ENCODE peak calls at places on chromosomes 4 and X, in eight cellular contexts. D is ovary, U is GM12865, S is endodermal cell, A is epithelial cell of esophagus, I is uterus, G is dorsolateral prefrontal cortex, J is bronchial epithelial cell. V is an unnamed sample.

GRCh38 chr4:159484049-159484448 is 381.2 kb downstream of the RAPGEF2 start:
- DNase-seq in I (no peak), G (no peak), U (no peak), J (peak), S (no peak), A (peak), D (no peak), V (no peak)

GRCh38 chr4:28357985-28358384 is 1497.3 kb downstream of the STIM2 start:
- DNase-seq in A (peak), D (no peak), J (peak), I (no peak), U (no peak), S (peak), G (peak), V (peak)

GRCh38 chr4:17064959-17065358 is 166.5 kb upstream of the LDB2 start:
- DNase-seq in I (no peak), J (no peak), U (no peak), S (no peak), G (no peak), A (no peak), D (no peak), V (no peak)

GRCh38 chr4:176303938-176304337 is 15.8 kb upstream of the SPCS3 start:
- DNase-seq in D (no peak), J (no peak), I (no peak), U (no peak), S (no peak), A (no peak), G (no peak), V (no peak)

GRCh38 chrX:6021316-6022091 is 207.2 kb downstream of the NLGN4X start:
- DNase-seq in D (peak), I (no peak), S (peak), J (peak), U (peak), G (no peak), A (peak), V (peak)

GRCh38 chr4:102705391-102705935 is 55.3 kb downstream of the MANBA start:
- DNase-seq in J (no peak), D (no peak), S (peak), G (no peak), I (no peak), U (no peak), A (no peak), V (no peak)

GRCh38 chrX:13101439-13102139 is 57.2 kb upstream of the FAM9C start:
- DNase-seq in J (peak), D (peak), A (peak), U (no peak), I (peak), S (no peak), G (no peak), V (peak)

GRCh38 chrX:140664939-140665338 is 44.6 kb upstream of the LINC00632 start:
- DNase-seq in J (peak), G (no peak), S (no peak), A (peak), D (no peak), U (peak), I (no peak), V (peak)

GRCh38 chr4:161577604-161578301 is 586.0 kb downstream of the FSTL5 start:
- DNase-seq in J (peak), U (no peak), I (no peak), A (peak), S (no peak), G (no peak), D (no peak), V (peak)

GRCh38 chr4:86129546-86129945 is 230.3 kb downstream of the MAPK10 start:
- DNase-seq in A (no peak), S (no peak), G (no peak), I (no peak), J (no peak), D (no peak), U (no peak), V (no peak)

GRCh38 chrX:67568769-67569168 is 24.9 kb downstream of the AR start:
- DNase-seq in U (no peak), A (no peak), G (no peak), I (no peak), J (no peak), D (no peak), S (no peak), V (no peak)

GRCh38 chrX:68594769-68595168 is 52.7 kb upstream of the STARD8 start:
- DNase-seq in I (no peak), A (no peak), S (no peak), D (no peak), G (no peak), U (no peak), J (no peak), V (no peak)

GRCh38 chr4:137531951-137532868 is at the start of gene PCDH18:
- DNase-seq in I (peak), G (peak), D (peak), S (peak), J (peak), U (peak), A (peak), V (peak)

GRCh38 chr4:84565951-84566350 is 17.0 kb upstream of the CDS1 start:
- DNase-seq in U (no peak), G (no peak), A (no peak), I (no peak), S (peak), J (no peak), D (no peak), V (no peak)

GRCh38 chrX:142804085-142804484 is 221.6 kb upstream of the SPANXN4 start:
- DNase-seq in G (no peak), D (no peak), A (no peak), S (peak), I (no peak), U (peak), J (no peak), V (no peak)

GRCh38 chrX:100829730-100830129 is 9.5 kb downstream of the CSTF2 start:
- DNase-seq in U (peak), I (no peak), D (no peak), G (no peak), A (peak), J (peak), S (no peak), V (peak)

GRCh38 chr4:52244773-52245360 is 193.8 kb downstream of the SPATA18 start:
- DNase-seq in A (no peak), D (no peak), I (no peak), G (no peak), S (no peak), U (no peak), J (no peak), V (no peak)

GRCh38 chr4:184893836-184894571 is 68.2 kb upstream of the ACSL1 start:
- DNase-seq in S (no peak), I (no peak), D (no peak), J (no peak), A (no peak), G (no peak), U (no peak), V (no peak)

GRCh38 chrX:122187065-122187464 is 997.0 kb upstream of the GRIA3 start:
- DNase-seq in J (no peak), D (no peak), I (no peak), A (no peak), U (no peak), S (no peak), G (no peak), V (no peak)

GRCh38 chr4:108702960-108703359 is 52.6 kb downstream of the OSTC start:
- DNase-seq in D (no peak), S (no peak), G (no peak), U (peak), I (no peak), A (no peak), J (no peak), V (peak)

GRCh38 chr4:6907658-6908191 is 1.9 kb upstream of the TBC1D14 start:
- DNase-seq in G (no peak), S (peak), D (peak), U (peak), I (no peak), J (peak), A (peak), V (no peak)

GRCh38 chr4:128287159-128287870 is at the start of gene PGRMC2:
- DNase-seq in U (no peak), S (peak), I (no peak), G (no peak), A (no peak), J (no peak), D (peak), V (peak)

GRCh38 chr4:78568640-78569261 is 17.2 kb downstream of the ANXA3 start:
- DNase-seq in A (no peak), J (peak), D (no peak), I (no peak), S (no peak), U (no peak), G (no peak), V (peak)
- TF ChIP-seq CTCF in A (no peak), J (no peak), D (no peak), I (no peak), S (no peak), U (no peak), G (no peak), V (no peak)

GRCh38 chrX:17183566-17183965 is 191.4 kb upstream of the NHS start:
- DNase-seq in I (no peak), J (no peak), S (no peak), A (no peak), G (no peak), D (no peak), U (no peak), V (no peak)

GRCh38 chrX:17187301-17187836 is 187.6 kb upstream of the NHS start:
- DNase-seq in A (no peak), S (no peak), U (no peak), I (no peak), G (no peak), D (no peak), J (no peak), V (no peak)

DNA sequence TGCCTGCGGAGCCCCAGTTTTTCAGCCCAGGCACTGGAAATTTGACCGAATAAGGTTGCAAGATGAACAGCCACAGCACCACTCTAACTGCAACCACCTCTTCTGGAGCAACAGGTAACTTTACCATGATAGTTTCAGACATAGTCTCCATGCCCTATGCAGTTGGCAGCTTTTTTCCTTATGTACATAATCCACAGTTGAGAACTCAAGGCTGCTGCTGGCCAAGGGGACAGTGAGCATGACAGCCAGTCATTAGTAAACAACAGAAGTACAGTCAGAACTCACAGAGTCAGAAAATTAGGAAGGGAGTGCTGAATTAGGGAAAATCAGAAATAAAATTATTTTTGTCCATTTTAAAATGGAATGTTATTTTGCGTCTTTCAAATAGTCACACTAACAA is 192.7 kb upstream of the NHS start:
- DNase-seq in S (no peak), U (no peak), I (no peak), D (no peak), G (no peak), J (no peak), A (no peak), V (no peak)
- TF ChIP-seq CTCF in S (no peak), U (no peak), I (no peak), D (no peak), G (no peak), J (no peak), A (no peak), V (no peak)

GRCh38 chr4:111628437-111628836 is 516.8 kb upstream of the FAM241A start:
- DNase-seq in G (no peak), S (peak), D (no peak), A (no peak), I (no peak), U (no peak), J (no peak), V (no peak)

GRCh38 chr4:111633663-111634266 is 511.5 kb upstream of the FAM241A start:
- DNase-seq in S (no peak), A (no peak), U (no peak), D (no peak), J (no peak), G (no peak), I (no peak), V (no peak)

GRCh38 chr4:111630705-111631104 is 514.5 kb upstream of the FAM241A start:
- DNase-seq in I (no peak), G (no peak), A (peak), J (peak), U (no peak), D (no peak), S (no peak), V (peak)

GRCh38 chr4:111632752-111633151 is 512.5 kb upstream of the FAM241A start:
- DNase-seq in A (peak), I (no peak), U (no peak), J (peak), G (no peak), S (no peak), D (no peak), V (peak)

GRCh38 chr4:111631157-111631999 is 513.9 kb upstream of the FAM241A start:
- DNase-seq in S (no peak), U (peak), D (no peak), G (no peak), J (no peak), A (peak), I (no peak), V (peak)
- TF ChIP-seq CTCF in S (peak), U (peak), D (no peak), G (no peak), J (peak), A (peak), I (no peak), V (peak)

DNA sequence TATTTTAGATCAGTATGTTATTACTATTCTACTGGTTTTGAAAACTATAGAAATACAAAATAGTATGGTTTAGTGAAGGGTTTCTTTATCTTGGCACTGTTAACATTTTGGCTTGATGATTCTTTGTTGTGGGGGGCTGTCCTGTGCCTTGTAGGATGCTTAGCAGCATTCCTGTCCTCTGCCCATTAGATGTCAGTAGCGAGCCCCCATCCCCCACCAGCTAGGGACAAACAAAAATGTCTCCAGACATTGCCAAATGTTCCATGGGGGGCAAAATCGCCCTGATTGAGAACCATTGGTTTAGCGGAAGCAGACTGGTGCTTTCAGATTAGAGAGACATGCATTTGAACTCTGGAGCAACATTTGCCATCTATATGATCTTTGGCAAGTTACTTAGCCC is 23.3 kb downstream of the SPARCL1 start:
- DNase-seq in G (no peak), S (peak), J (no peak), D (no peak), U (no peak), A (no peak), I (no peak), V (no peak)
- TF ChIP-seq CTCF in G (no peak), S (peak), J (peak), D (no peak), U (no peak), A (no peak), I (no peak), V (no peak)

GRCh38 chrX:80184854-80185253 is 170.3 kb downstream of the TBX22 start:
- DNase-seq in D (no peak), I (no peak), U (no peak), S (no peak), A (no peak), J (no peak), G (no peak), V (no peak)
- TF ChIP-seq CTCF in D (no peak), I (no peak), U (no peak), S (peak), A (no peak), J (no peak), G (no peak), V (no peak)

GRCh38 chr4:4311193-4311592 is 21.1 kb downstream of the ZBTB49 start:
- DNase-seq in I (no peak), G (no peak), J (no peak), U (no peak), S (no peak), A (no peak), D (no peak), V (peak)
- TF ChIP-seq CTCF in I (no peak), G (no peak), J (no peak), U (no peak), S (no peak), A (no peak), D (no peak), V (no peak)

V was measured in AG10803.